ENCODE peak calls at places on chromosome 15, in five cellular contexts. One of them, this sample, is unnamed.

GRCh38 chr15:59372352-59373211 is at the start of gene MYO1E:
- DNase-seq in AG04450: peak
- DNase-seq in suprapubic skin: peak
- DNase-seq in bronchial epithelial cell: peak
- DNase-seq in astrocyte of the spinal cord: peak
- DNase-seq in this sample: peak

GRCh38 chr15:90036343-90036742 is 35.2 kb downstream of the ZNF710 start:
- DNase-seq in AG04450: no peak
- DNase-seq in suprapubic skin: peak
- DNase-seq in bronchial epithelial cell: no peak
- DNase-seq in astrocyte of the spinal cord: no peak
- DNase-seq in this sample: no peak

GRCh38 chr15:81276967-81277366 is 47.0 kb downstream of the STARD5 start:
- DNase-seq in AG04450: no peak
- DNase-seq in suprapubic skin: no peak
- DNase-seq in bronchial epithelial cell: no peak
- DNase-seq in astrocyte of the spinal cord: no peak
- DNase-seq in this sample: no peak

GRCh38 chr15:69668963-69669362 is 216.3 kb downstream of the RPLP1 start:
- DNase-seq in AG04450: no peak
- DNase-seq in suprapubic skin: no peak
- DNase-seq in bronchial epithelial cell: no peak
- DNase-seq in astrocyte of the spinal cord: no peak
- DNase-seq in this sample: no peak

GRCh38 chr15:34119291-34119690 is 17.4 kb downstream of the PGBD4 start:
- DNase-seq in AG04450: no peak
- DNase-seq in suprapubic skin: no peak
- DNase-seq in bronchial epithelial cell: peak
- DNase-seq in astrocyte of the spinal cord: no peak
- DNase-seq in this sample: no peak

GRCh38 chr15:40115670-40116093 is 7.0 kb upstream of the BMF start:
- DNase-seq in AG04450: no peak
- DNase-seq in suprapubic skin: peak
- DNase-seq in bronchial epithelial cell: peak
- DNase-seq in astrocyte of the spinal cord: no peak
- DNase-seq in this sample: no peak

GRCh38 chr15:27028836-27029482 is 58.0 kb downstream of the GABRG3 start:
- DNase-seq in AG04450: no peak
- DNase-seq in suprapubic skin: no peak
- DNase-seq in bronchial epithelial cell: no peak
- DNase-seq in astrocyte of the spinal cord: peak
- DNase-seq in this sample: no peak

GRCh38 chr15:31160297-31160696 is 58.8 kb upstream of the TRPM1 start:
- DNase-seq in AG04450: no peak
- DNase-seq in suprapubic skin: no peak
- DNase-seq in bronchial epithelial cell: no peak
- DNase-seq in astrocyte of the spinal cord: no peak
- DNase-seq in this sample: no peak

GRCh38 chr15:31325432-31325975 is 1.1 kb upstream of the KLF13 start:
- DNase-seq in AG04450: no peak
- DNase-seq in suprapubic skin: no peak
- DNase-seq in bronchial epithelial cell: peak
- DNase-seq in astrocyte of the spinal cord: no peak
- DNase-seq in this sample: no peak

DNA sequence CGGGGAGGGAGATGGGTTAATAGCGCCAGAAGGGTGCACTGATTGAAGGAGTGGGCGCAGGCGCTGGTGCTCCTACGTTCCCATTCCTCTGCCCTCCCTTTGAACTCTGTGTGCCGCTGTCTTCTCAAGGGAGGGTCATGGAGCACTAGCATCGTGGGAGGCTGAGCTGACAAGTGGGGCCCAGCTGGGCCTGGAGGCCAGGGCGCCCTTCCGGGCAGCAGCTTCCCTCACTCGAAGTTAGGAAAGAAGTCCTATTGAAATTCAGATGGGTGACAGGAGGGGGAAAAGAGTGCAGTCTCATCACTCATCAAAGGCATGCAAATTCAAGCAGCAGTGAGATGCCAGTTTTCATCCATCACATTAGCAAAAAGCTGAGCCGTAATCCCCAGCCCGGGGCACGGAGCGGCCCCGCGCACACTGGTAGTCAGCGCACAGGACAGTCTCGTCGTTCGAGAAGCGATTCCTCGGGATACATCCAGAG is 128.2 kb downstream of the LRRK1 start:
- DNase-seq in AG04450: no peak
- DNase-seq in suprapubic skin: peak
- DNase-seq in bronchial epithelial cell: no peak
- DNase-seq in astrocyte of the spinal cord: no peak
- DNase-seq in this sample: no peak
- H3K4me3 ChIP-seq in AG04450: no peak
- H3K4me3 ChIP-seq in suprapubic skin: no peak
- H3K4me3 ChIP-seq in bronchial epithelial cell: no peak
- H3K4me3 ChIP-seq in astrocyte of the spinal cord: no peak
- H3K4me3 ChIP-seq in this sample: no peak

DNA sequence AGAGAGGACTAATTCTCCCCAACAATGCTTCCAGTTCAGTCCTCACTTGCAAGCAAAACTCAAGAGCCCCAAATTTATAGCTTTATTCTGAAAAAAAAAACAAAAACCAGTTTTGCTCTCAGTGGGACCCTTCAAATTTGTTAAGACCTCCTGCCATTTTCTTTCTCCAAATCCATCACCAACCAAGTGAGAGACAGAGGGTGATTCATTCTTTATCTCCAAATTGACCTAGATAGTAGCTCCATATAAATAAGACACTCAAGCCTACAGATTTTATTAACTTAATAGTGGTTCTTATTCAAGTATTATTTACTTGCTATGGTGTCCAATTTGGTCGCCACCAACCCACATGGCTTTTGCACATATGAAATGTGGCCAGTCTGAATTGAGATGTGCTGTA is 195.8 kb downstream of the RORA start:
- DNase-seq in AG04450: no peak
- DNase-seq in suprapubic skin: no peak
- DNase-seq in bronchial epithelial cell: no peak
- DNase-seq in astrocyte of the spinal cord: no peak
- DNase-seq in this sample: no peak
- H3K4me3 ChIP-seq in AG04450: no peak
- H3K4me3 ChIP-seq in suprapubic skin: no peak
- H3K4me3 ChIP-seq in bronchial epithelial cell: no peak
- H3K4me3 ChIP-seq in astrocyte of the spinal cord: no peak
- H3K4me3 ChIP-seq in this sample: no peak

DNA sequence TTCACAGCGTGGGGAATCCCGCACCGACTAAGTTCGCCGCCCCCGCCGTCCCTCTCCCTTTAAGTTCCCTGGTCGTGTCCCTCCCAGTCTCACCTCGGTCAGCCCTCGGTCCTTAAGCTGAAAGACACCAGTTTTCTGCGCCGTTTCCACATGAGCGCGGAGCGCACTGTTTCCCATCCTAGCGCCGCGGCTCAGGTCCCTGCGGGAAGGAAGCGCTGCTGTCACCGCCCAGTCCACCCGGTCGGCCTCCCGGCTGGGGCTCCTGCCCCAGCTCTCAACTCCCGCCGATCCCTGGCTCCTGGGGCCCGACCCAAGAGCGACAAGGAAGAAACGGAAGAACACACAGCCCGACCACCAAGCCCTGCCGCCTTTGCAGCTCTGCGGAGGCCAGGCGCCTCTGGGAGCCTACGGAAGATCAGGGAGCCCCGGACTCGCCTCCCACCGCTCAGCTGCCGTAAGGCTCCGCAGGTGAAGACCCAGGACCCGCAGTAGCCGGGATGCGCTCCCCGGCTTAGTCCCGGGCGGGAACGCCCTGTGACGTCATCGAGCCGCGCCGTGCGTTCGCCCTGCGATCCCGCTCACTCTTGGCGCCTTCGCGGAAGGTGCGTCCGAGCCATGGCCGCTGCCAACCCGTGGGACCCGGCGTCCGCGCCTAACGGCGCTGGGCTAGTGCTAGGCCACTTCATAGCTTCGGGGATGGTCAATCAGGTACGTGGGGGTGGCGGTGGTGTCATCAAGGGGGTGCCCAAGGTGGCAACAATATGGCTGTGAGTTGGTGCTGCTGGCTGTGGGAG is at the start of the genes HAUS2 and LRRC57:
- DNase-seq in AG04450: no peak
- DNase-seq in suprapubic skin: peak
- DNase-seq in bronchial epithelial cell: peak
- DNase-seq in astrocyte of the spinal cord: peak
- DNase-seq in this sample: peak
- H3K4me3 ChIP-seq in AG04450: peak
- H3K4me3 ChIP-seq in suprapubic skin: peak
- H3K4me3 ChIP-seq in bronchial epithelial cell: peak
- H3K4me3 ChIP-seq in astrocyte of the spinal cord: peak
- H3K4me3 ChIP-seq in this sample: peak

GRCh38 chr15:55255714-55256113 is 33.9 kb downstream of the RAB27A start:
- DNase-seq in AG04450: no peak
- DNase-seq in suprapubic skin: no peak
- DNase-seq in bronchial epithelial cell: no peak
- DNase-seq in astrocyte of the spinal cord: no peak
- DNase-seq in this sample: no peak
- H3K4me3 ChIP-seq in AG04450: no peak
- H3K4me3 ChIP-seq in suprapubic skin: no peak
- H3K4me3 ChIP-seq in bronchial epithelial cell: no peak
- H3K4me3 ChIP-seq in astrocyte of the spinal cord: no peak
- H3K4me3 ChIP-seq in this sample: no peak